ENCODE peak calls at places on chromosomes 7 and 10, in six cellular contexts. One of them, this sample, is unnamed.

GRCh38 chr7:70325509-70326101 is 727.3 kb downstream of the AUTS2 start:
- DNase-seq in fibroblast of mammary gland: peak; percentile 85
- DNase-seq in breast epithelium: no peak
- DNase-seq in AG04450: no peak
- DNase-seq in tibial artery: no peak
- DNase-seq in GM23338: no peak
- DNase-seq in this sample: peak; percentile 68

GRCh38 chr7:80087051-80087767 is 47.4 kb upstream of the GNAI1 start:
- DNase-seq in tibial artery: no peak
- DNase-seq in fibroblast of mammary gland: peak; percentile 38
- DNase-seq in GM23338: no peak
- DNase-seq in AG04450: peak; percentile 59
- DNase-seq in breast epithelium: no peak
- DNase-seq in this sample: peak; percentile 82

GRCh38 chr10:102758226-102758932 is 14.6 kb downstream of the WBP1L start:
- DNase-seq in fibroblast of mammary gland: no peak
- DNase-seq in breast epithelium: no peak
- DNase-seq in tibial artery: no peak
- DNase-seq in AG04450: no peak
- DNase-seq in GM23338: no peak
- DNase-seq in this sample: no peak

GRCh38 chr10:44238212-44238611 is 146.7 kb downstream of the CXCL12 start:
- DNase-seq in AG04450: no peak
- DNase-seq in breast epithelium: no peak
- DNase-seq in fibroblast of mammary gland: no peak
- DNase-seq in GM23338: no peak
- DNase-seq in tibial artery: no peak
- DNase-seq in this sample: no peak

GRCh38 chr10:96417432-96417831 is 58.6 kb upstream of the OPALIN start:
- DNase-seq in tibial artery: no peak
- DNase-seq in fibroblast of mammary gland: no peak
- DNase-seq in GM23338: peak; percentile 49
- DNase-seq in AG04450: no peak
- DNase-seq in breast epithelium: no peak
- DNase-seq in this sample: peak; percentile 15

GRCh38 chr7:3042861-3043489 is 692 bp downstream of the CARD11 start:
- DNase-seq in breast epithelium: peak; percentile 45
- DNase-seq in GM23338: peak; percentile 63
- DNase-seq in tibial artery: no peak
- DNase-seq in AG04450: no peak
- DNase-seq in fibroblast of mammary gland: no peak
- DNase-seq in this sample: no peak

GRCh38 chr10:101558671-101559595 is 29.1 kb downstream of the POLL start:
- DNase-seq in breast epithelium: no peak
- DNase-seq in fibroblast of mammary gland: no peak
- DNase-seq in GM23338: no peak
- DNase-seq in tibial artery: no peak
- DNase-seq in AG04450: no peak
- DNase-seq in this sample: no peak

GRCh38 chr10:113558336-113558735 is 5.5 kb downstream of the HABP2 start:
- DNase-seq in GM23338: peak; percentile 93
- DNase-seq in AG04450: no peak
- DNase-seq in tibial artery: no peak
- DNase-seq in breast epithelium: no peak
- DNase-seq in fibroblast of mammary gland: no peak
- DNase-seq in this sample: no peak

GRCh38 chr7:11847336-11847735 is 15.3 kb upstream of the THSD7A start:
- DNase-seq in fibroblast of mammary gland: no peak
- DNase-seq in AG04450: no peak
- DNase-seq in tibial artery: no peak
- DNase-seq in GM23338: no peak
- DNase-seq in breast epithelium: no peak
- DNase-seq in this sample: peak; percentile 49

GRCh38 chr10:126455036-126455765 is 66.9 kb upstream of the ADAM12 start:
- DNase-seq in tibial artery: no peak
- DNase-seq in AG04450: no peak
- DNase-seq in breast epithelium: no peak
- DNase-seq in GM23338: no peak
- DNase-seq in fibroblast of mammary gland: no peak
- DNase-seq in this sample: no peak

GRCh38 chr7:83947260-83947659 is 247.3 kb downstream of the SEMA3A start:
- DNase-seq in fibroblast of mammary gland: peak; percentile 19
- DNase-seq in GM23338: peak; percentile 78
- DNase-seq in AG04450: no peak
- DNase-seq in tibial artery: no peak
- DNase-seq in breast epithelium: no peak
- DNase-seq in this sample: no peak

GRCh38 chr10:23343591-23344225 is 889 bp downstream of the C10orf67 start:
- DNase-seq in fibroblast of mammary gland: peak; percentile 40
- DNase-seq in GM23338: peak; percentile 90
- DNase-seq in breast epithelium: peak; percentile 54
- DNase-seq in AG04450: no peak
- DNase-seq in tibial artery: no peak
- DNase-seq in this sample: peak; percentile 30
- H3K4me3 ChIP-seq in fibroblast of mammary gland: peak overlapping the region; percentile 65
- H3K4me3 ChIP-seq in GM23338: peak overlapping the region; percentile 86
- H3K4me3 ChIP-seq in breast epithelium: peak overlapping the region; percentile 38
- H3K4me3 ChIP-seq in AG04450: peak overlapping the region; percentile 65
- H3K4me3 ChIP-seq in tibial artery: peak overlapping the region; percentile 35
- H3K4me3 ChIP-seq in this sample: peak overlapping the region; percentile 54

DNA sequence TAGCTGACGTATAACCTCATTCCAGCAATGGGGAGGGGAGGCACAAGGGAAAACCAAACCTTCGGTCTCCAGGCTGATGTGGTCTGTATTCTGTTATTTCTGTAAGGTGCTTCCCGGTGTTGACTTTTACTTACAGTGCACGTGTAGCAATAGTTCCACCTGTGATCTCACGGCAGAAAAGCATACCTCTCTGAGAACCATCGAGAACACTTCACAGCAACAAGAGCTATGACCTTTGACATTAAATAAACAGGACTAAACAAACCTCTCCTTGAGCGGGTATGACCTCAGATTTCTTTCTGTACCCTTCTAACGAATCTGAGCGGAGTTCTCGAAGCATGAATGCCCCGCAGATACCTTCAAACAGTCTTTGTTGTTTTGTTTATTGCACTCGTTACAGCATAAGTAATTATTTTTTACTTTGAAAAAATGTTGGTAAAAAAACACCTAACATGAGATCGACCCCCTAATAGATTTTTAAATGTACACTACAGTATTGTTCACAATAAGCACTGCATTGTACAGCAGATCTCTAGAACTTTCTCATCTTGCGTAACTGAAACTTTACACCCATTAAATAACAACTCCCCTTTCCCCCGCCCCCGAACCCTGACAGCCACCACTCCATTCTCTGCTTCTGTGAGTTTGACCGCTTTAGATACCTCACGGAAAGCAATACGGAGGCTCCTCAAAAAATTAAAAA is 282.3 kb downstream of the GATA3 start:
- DNase-seq in fibroblast of mammary gland: no peak
- DNase-seq in breast epithelium: no peak
- DNase-seq in GM23338: no peak
- DNase-seq in tibial artery: no peak
- DNase-seq in AG04450: no peak
- DNase-seq in this sample: no peak
- H3K4me3 ChIP-seq in fibroblast of mammary gland: no peak overlapping the region
- H3K4me3 ChIP-seq in breast epithelium: no peak overlapping the region
- H3K4me3 ChIP-seq in GM23338: no peak overlapping the region
- H3K4me3 ChIP-seq in tibial artery: no peak overlapping the region
- H3K4me3 ChIP-seq in AG04450: no peak overlapping the region
- H3K4me3 ChIP-seq in this sample: no peak overlapping the region

GRCh38 chr7:122312789-122313188 is 8.2 kb upstream of the FEZF1 start:
- DNase-seq in breast epithelium: no peak
- DNase-seq in AG04450: no peak
- DNase-seq in fibroblast of mammary gland: no peak
- DNase-seq in GM23338: peak; percentile 34
- DNase-seq in tibial artery: no peak
- DNase-seq in this sample: no peak

GRCh38 chr7:122311280-122311679 is 6.7 kb upstream of the FEZF1 start:
- DNase-seq in AG04450: no peak
- DNase-seq in fibroblast of mammary gland: no peak
- DNase-seq in breast epithelium: no peak
- DNase-seq in GM23338: peak; percentile 72
- DNase-seq in tibial artery: no peak
- DNase-seq in this sample: no peak

GRCh38 chr7:122311719-122312118 is 7.2 kb upstream of the FEZF1 start:
- DNase-seq in tibial artery: no peak
- DNase-seq in GM23338: peak; percentile 48
- DNase-seq in AG04450: no peak
- DNase-seq in breast epithelium: no peak
- DNase-seq in fibroblast of mammary gland: no peak
- DNase-seq in this sample: no peak

GRCh38 chr7:122307228-122307619 is 2.7 kb upstream of the FEZF1 start:
- DNase-seq in fibroblast of mammary gland: no peak
- DNase-seq in breast epithelium: no peak
- DNase-seq in tibial artery: peak; percentile 37
- DNase-seq in GM23338: peak; percentile 80
- DNase-seq in AG04450: no peak
- DNase-seq in this sample: no peak

GRCh38 chr7:122310119-122311021 is 5.8 kb upstream of the FEZF1 start:
- DNase-seq in GM23338: peak; percentile 96
- DNase-seq in tibial artery: no peak
- DNase-seq in AG04450: no peak
- DNase-seq in breast epithelium: no peak
- DNase-seq in fibroblast of mammary gland: no peak
- DNase-seq in this sample: no peak
- H3K4me3 ChIP-seq in GM23338: peak overlapping the region; percentile 69
- H3K4me3 ChIP-seq in tibial artery: peak overlapping the region; percentile 14
- H3K4me3 ChIP-seq in AG04450: peak overlapping the region; percentile 51
- H3K4me3 ChIP-seq in breast epithelium: peak overlapping the region; percentile 30
- H3K4me3 ChIP-seq in fibroblast of mammary gland: no peak overlapping the region
- H3K4me3 ChIP-seq in this sample: peak overlapping the region; percentile 28

GRCh38 chr7:140525741-140526140 is 46.4 kb upstream of the MKRN1 start:
- DNase-seq in GM23338: no peak
- DNase-seq in fibroblast of mammary gland: peak; percentile 39
- DNase-seq in AG04450: no peak
- DNase-seq in breast epithelium: no peak
- DNase-seq in tibial artery: no peak
- DNase-seq in this sample: peak; percentile 79
- H3K4me3 ChIP-seq in GM23338: no peak overlapping the region
- H3K4me3 ChIP-seq in fibroblast of mammary gland: no peak overlapping the region
- H3K4me3 ChIP-seq in AG04450: no peak overlapping the region
- H3K4me3 ChIP-seq in breast epithelium: no peak overlapping the region
- H3K4me3 ChIP-seq in tibial artery: no peak overlapping the region
- H3K4me3 ChIP-seq in this sample: no peak overlapping the region

This sample was measured in astrocyte of the spinal cord.